ENCODE peak calls at places on chromosome 7, in four cellular contexts. E is PC-3, H is ascending aorta, O is aorta. I is an unnamed sample. For H3K36me3, the result is how much of the 10 kb centered on the place peaks cover.

GRCh38 chr7:138324905-138325304 is 135.2 kb upstream of the TRIM24 start:
- DNase-seq in E (no peak), H (no peak), O (no peak), I (no peak)

GRCh38 chr7:83550100-83550499 is 98.8 kb downstream of the SEMA3E start:
- DNase-seq in E (no peak), H (no peak), O (no peak), I (no peak)

GRCh38 chr7:44615793-44616192 is 9.4 kb downstream of the OGDH start:
- DNase-seq in E (no peak), H (no peak), O (no peak), I (no peak)

GRCh38 chr7:122103064-122103463 is 41.0 kb downstream of the AASS start:
- DNase-seq in E (no peak), H (no peak), O (no peak), I (no peak)

GRCh38 chr7:48147078-48147591 is 24.1 kb upstream of the ABCA13 start:
- DNase-seq in E (peak), H (no peak), O (no peak), I (no peak)

GRCh38 chr7:41046778-41047177 is 656.1 kb downstream of the INHBA start:
- DNase-seq in E (no peak), H (no peak), O (no peak), I (no peak)

GRCh38 chr7:47792521-47793121 is 155.6 kb downstream of the PKD1L1 start:
- DNase-seq in E (peak), H (no peak), O (no peak), I (no peak)

GRCh38 chr7:134089446-134089845 is 37.7 kb upstream of the LRGUK start:
- DNase-seq in E (peak), H (no peak), O (no peak), I (no peak)

GRCh38 chr7:77537595-77538185 is 595 bp downstream of the PTPN12 start:
- DNase-seq in E (peak), H (no peak), O (peak), I (peak)

GRCh38 chr7:47327698-47328391 is 254.1 kb downstream of the TNS3 start:
- DNase-seq in E (no peak), H (peak), O (peak), I (no peak)

GRCh38 chr7:102042016-102042656 is 224.7 kb downstream of the CUX1 start:
- DNase-seq in E (peak), H (no peak), O (no peak), I (no peak)

GRCh38 chr7:78071821-78072590 is 273.4 kb downstream of the PHTF2 start:
- DNase-seq in E (no peak), H (no peak), O (no peak), I (no peak)

GRCh38 chr7:140238778-140239652 is 62.2 kb upstream of the KDM7A start:
- DNase-seq in E (no peak), H (no peak), O (no peak), I (no peak)

GRCh38 chr7:103293526-103293925 is 3.7 kb upstream of the PMPCB start:
- DNase-seq in E (no peak), H (no peak), O (no peak), I (no peak)

GRCh38 chr7:129664029-129665012 is 52.8 kb downstream of the NRF1 start:
- DNase-seq in E (peak), H (no peak), O (no peak), I (no peak)

GRCh38 chr7:69698109-69698840 is 100.0 kb downstream of the AUTS2 start:
- DNase-seq in E (no peak), H (no peak), O (no peak), I (no peak)

GRCh38 chr7:70790215-70791073 is 341.5 kb upstream of the GALNT17 start:
- DNase-seq in E (no peak), H (no peak), O (peak), I (no peak)

GRCh38 chr7:159030490-159031134 is 114.1 kb downstream of the VIPR2 start:
- DNase-seq in E (no peak), H (no peak), O (peak), I (no peak)

GRCh38 chr7:78523903-78524302 is 725.3 kb downstream of the PHTF2 start:
- DNase-seq in E (no peak), H (no peak), O (no peak), I (no peak)

GRCh38 chr7:50781894-50782293 is 802 bp downstream of the GRB10 start:
- DNase-seq in E (no peak), H (no peak), O (no peak), I (no peak)

GRCh38 chr7:92246363-92247101 is 758 bp downstream of the ANKIB1 start:
- DNase-seq in E (peak), H (no peak), O (peak), I (no peak)

GRCh38 chr7:47543659-47544058 is 38.3 kb downstream of the TNS3 start:
- DNase-seq in E (no peak), H (no peak), O (no peak), I (no peak)

GRCh38 chr7:157255201-157255606 is 81.6 kb upstream of the DNAJB6 start:
- DNase-seq in E (no peak), H (no peak), O (no peak), I (no peak)

GRCh38 chr7:51160990-51161615 is 155.5 kb downstream of the COBL start:
- DNase-seq in E (peak), H (no peak), O (peak), I (no peak)

GRCh38 chr7:64875658-64876406 is 27.2 kb upstream of the ZNF273 start:
- DNase-seq in E (no peak), H (no peak), O (no peak), I (no peak)

GRCh38 chr7:111736475-111736874 is 174.2 kb upstream of the IMMP2L start:
- DNase-seq in E (peak), H (no peak), O (no peak), I (no peak)

GRCh38 chr7:129698516-129699418 is 87.2 kb downstream of the NRF1 start:
- DNase-seq in E (no peak), H (no peak), O (no peak), I (no peak)

GRCh38 chr7:45216181-45216580 is 58.6 kb downstream of the RAMP3 start:
- DNase-seq in E (no peak), H (no peak), O (no peak), I (no peak)

GRCh38 chr7:12821746-12822145 is 134.3 kb downstream of the ARL4A start:
- DNase-seq in E (no peak), H (no peak), O (no peak), I (no peak)

GRCh38 chr7:747186-747585 is 20.1 kb upstream of the PRKAR1B start:
- DNase-seq in E (no peak), H (no peak), O (no peak), I (no peak)

GRCh38 chr7:35420657-35421056 is 166.8 kb upstream of the TBX20 start:
- DNase-seq in E (peak), H (no peak), O (no peak), I (no peak)

GRCh38 chr7:128831994-128832879 is 2.0 kb downstream of the FLNC start:
- DNase-seq in E (peak), H (no peak), O (peak), I (no peak)

GRCh38 chr7:143145-143751 is 49.1 kb upstream of the FAM20C start:
- DNase-seq in E (no peak), H (no peak), O (peak), I (no peak)

GRCh38 chr7:97835296-97836138 is 36.7 kb downstream of the ASNS start:
- DNase-seq in E (peak), H (no peak), O (peak), I (peak)

GRCh38 chr7:16670747-16671344 is 24.9 kb downstream of the BZW2 start:
- DNase-seq in E (no peak), H (no peak), O (no peak), I (no peak)
- H3K36me3 ChIP-seq in E (under half), H (under half), O (under half), I (under half)

GRCh38 chr7:9302436-9302835 is 869.0 kb downstream of the NXPH1 start:
- DNase-seq in E (no peak), H (no peak), O (no peak), I (no peak)

DNA sequence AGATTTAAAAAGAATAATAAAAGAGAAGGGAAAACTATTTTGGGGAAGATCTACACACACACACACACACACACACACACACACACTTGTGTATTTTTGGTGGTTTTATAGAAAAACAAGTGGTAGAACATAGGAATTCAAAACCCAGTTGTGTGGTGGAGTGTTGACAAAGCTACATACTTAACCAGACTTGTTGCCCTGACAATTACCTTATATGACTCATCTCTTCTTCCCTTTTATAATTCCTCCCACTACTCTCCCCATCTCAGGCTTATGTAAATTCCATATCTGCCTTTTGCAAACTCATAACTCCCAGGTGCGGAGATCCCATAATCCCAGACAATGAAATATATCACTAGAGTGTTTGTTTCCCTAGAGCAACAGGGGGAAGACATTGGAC is 873.7 kb downstream of the NXPH1 start:
- DNase-seq in E (no peak), H (no peak), O (no peak), I (no peak)
- H3K27ac ChIP-seq in E (no peak), H (no peak), O (no peak), I (no peak)

GRCh38 chr7:149476791-149477190 is 15.9 kb upstream of the ZNF777 start:
- DNase-seq in E (no peak), H (no peak), O (no peak), I (no peak)

GRCh38 chr7:149475121-149476045 is 14.5 kb upstream of the ZNF777 start:
- DNase-seq in E (no peak), H (no peak), O (no peak), I (no peak)

GRCh38 chr7:149479554-149479953 is 18.1 kb downstream of the ZNF746 start:
- DNase-seq in E (no peak), H (no peak), O (no peak), I (no peak)

GRCh38 chr7:149477494-149478443 is 16.9 kb upstream of the ZNF777 start:
- DNase-seq in E (no peak), H (no peak), O (peak), I (no peak)

GRCh38 chr7:149478754-149479153 is 17.9 kb upstream of the ZNF777 start:
- DNase-seq in E (no peak), H (no peak), O (no peak), I (no peak)
- H3K36me3 ChIP-seq in E (under half), H (under half), O (under half), I (under half)

GRCh38 chr7:18429547-18429946 is 66.0 kb upstream of the HDAC9 start:
- DNase-seq in E (peak), H (no peak), O (no peak), I (no peak)
- H3K27ac ChIP-seq in E (peak), H (no peak), O (no peak), I (no peak)

GRCh38 chr7:98945852-98946251 is 67.5 kb downstream of the TRRAP start:
- DNase-seq in E (no peak), H (no peak), O (no peak), I (no peak)
- H3K36me3 ChIP-seq in E (under half), H (half or more), O (under half), I (half or more)

DNA sequence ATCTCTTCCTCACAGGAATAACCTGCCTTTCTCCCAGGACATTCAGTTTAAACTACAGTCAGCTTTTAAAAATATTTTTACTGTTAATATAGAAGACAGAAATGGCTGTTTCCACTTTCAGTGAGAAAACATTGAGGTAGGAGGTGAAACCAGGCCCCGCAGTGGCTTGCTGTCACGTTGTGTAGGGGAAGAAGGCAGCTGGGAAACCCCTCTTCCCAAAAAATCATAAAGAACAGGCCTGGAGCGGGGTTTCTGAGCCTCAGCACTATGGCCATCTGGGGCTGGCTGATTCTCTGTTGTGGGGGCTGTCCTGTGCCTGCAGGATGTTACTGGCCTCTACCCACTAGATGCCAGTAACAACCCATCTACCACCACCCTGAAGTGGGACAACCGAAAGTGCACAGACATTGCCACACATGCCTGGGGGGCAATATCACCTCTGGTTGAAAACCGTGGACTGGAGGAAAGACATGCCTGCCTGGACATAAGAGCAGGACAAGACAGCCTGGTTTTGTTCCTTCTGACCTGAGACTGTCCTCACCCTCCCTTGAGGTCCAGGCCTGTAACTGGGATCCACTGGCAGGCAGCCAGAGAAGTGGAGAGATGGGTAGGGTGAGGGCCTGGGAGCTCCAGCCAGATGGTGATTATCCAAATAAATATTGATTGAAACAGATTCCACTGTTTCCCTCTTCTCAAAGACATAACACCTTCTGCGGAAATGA is 43.9 kb downstream of the KCNH2 start:
- DNase-seq in E (no peak), H (no peak), O (no peak), I (no peak)
- H3K27ac ChIP-seq in E (no peak), H (no peak), O (no peak), I (no peak)

GRCh38 chr7:107940146-107940489 is 49.1 kb downstream of the DLD start:
- DNase-seq in E (no peak), H (no peak), O (no peak), I (no peak)
- H3K36me3 ChIP-seq in E (half or more), H (half or more), O (under half), I (under half)

DNA sequence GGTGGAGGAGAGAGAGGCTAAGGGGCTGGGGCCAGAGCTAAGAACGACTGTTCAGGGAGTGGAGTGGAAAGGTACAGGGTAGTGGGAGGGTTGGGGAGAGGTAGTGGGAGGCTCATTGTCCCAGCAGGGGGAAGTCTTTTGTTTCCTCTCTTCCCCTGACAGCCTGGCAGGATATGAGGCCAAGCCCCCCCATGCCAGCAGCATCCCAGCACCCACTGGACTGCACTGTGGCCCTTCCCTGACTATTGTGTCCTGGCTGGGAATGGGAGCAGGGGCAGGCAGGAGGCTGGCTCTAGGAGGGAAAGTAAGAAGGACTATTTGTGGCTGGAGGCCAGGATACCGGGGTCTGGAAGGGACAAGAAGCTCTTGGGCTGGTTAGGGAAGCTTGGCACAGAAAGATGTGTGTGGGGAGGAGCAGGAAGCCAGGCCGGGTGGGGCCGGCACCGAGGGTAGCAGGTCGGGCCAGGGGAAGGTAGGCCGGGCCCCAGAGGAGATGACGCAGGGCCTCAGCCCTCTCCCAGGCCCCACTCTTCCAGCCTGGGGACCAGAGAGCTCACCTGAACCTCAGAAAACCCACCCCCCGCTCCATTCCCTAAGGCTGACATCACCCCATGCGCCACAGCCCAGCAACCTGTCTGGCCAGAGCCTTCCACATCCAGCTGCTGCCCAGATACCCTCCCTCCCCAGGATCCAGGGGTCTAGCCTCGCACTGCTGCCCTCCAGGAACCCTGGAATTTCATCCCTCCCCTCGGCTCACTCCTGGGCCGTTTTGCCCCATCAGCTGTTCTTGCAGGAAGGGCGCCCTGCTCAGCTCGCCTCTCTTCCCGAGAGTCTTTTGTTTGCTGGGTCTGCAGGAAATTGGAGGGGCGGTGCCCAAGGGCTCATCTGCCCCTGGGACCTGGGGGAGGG is 8.8 kb upstream of the EPHB4 start:
- DNase-seq in E (no peak), H (no peak), O (no peak), I (no peak)
- H3K27ac ChIP-seq in E (no peak), H (peak), O (no peak), I (no peak)

GRCh38 chr7:5234852-5235831 is 45.1 kb downstream of the WIPI2 start:
- DNase-seq in E (peak), H (no peak), O (no peak), I (no peak)

GRCh38 chr7:5231116-5231515 is 41.1 kb downstream of the WIPI2 start:
- DNase-seq in E (no peak), H (no peak), O (peak), I (no peak)

GRCh38 chr7:5232485-5232837 is 42.4 kb downstream of the WIPI2 start:
- DNase-seq in E (no peak), H (no peak), O (no peak), I (no peak)

GRCh38 chr7:5231811-5232484 is 41.9 kb downstream of the WIPI2 start:
- DNase-seq in E (no peak), H (no peak), O (no peak), I (no peak)

DNA sequence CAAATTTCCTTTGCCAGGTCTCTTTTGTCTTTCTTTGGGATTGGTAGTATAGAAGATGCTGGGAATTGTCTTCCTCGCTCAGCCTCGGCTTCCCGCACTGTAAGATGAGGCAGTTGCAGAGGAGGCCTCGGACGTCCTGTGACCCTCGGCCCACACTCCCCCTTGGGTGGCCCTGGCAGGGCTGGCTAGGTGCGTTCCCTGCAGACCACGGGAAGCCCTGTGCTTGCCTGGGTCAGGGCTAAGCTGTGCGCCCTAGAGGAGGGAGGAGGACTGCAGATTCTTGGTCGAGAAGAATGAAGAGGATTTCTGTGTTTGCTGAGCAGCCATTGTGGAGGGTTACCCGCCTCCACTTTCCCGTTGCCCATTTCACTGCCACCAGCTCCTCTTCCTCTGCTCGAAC is 42.8 kb downstream of the WIPI2 start:
- DNase-seq in E (no peak), H (no peak), O (peak), I (no peak)
- H3K36me3 ChIP-seq in E (under half), H (half or more), O (under half), I (under half)

GRCh38 chr7:121073463-121074099 is 85.1 kb downstream of the CPED1 start:
- DNase-seq in E (no peak), H (no peak), O (no peak), I (no peak)
- H3K27ac ChIP-seq in E (no peak), H (peak), O (peak), I (no peak)

I was measured in effector memory CD4-positive, alpha-beta T cell.